ENCODE peak calls at places on chromosomes 3 and 15, in four cellular contexts. G is CD8-positive, alpha-beta T cell; R is transverse colon; V is neural progenitor cell. W is an unnamed sample. For H3K4me1, the result is how much of the 10 kb centered on the place peaks cover.

GRCh38 chr15:78003539-78004008 is 73.9 kb downstream of the TBC1D2B start:
- DNase-seq in G (no peak), R (no peak), V (peak), W (no peak)

GRCh38 chr15:81394609-81395008 is 20.6 kb upstream of the TMC3 start:
- DNase-seq in G (no peak), R (no peak), V (no peak), W (no peak)

GRCh38 chr3:69740103-69741021 is 1.1 kb downstream of the MITF start:
- DNase-seq in G (no peak), R (peak), V (peak), W (no peak)

GRCh38 chr15:52804526-52805081 is 14.5 kb upstream of the ONECUT1 start:
- DNase-seq in G (no peak), R (no peak), V (peak), W (no peak)

GRCh38 chr3:169147246-169148008 is 516.1 kb downstream of the MECOM start:
- DNase-seq in G (no peak), R (peak), V (peak), W (peak)

GRCh38 chr3:13037458-13038117 is 35.6 kb downstream of the IQSEC1 start:
- DNase-seq in G (no peak), R (no peak), V (no peak), W (no peak)

GRCh38 chr15:70956196-70956595 is 63.6 kb downstream of the LRRC49 start:
- DNase-seq in G (no peak), R (no peak), V (no peak), W (no peak)

GRCh38 chr3:60514866-60515265 is 736.4 kb downstream of the FHIT start:
- DNase-seq in G (no peak), R (no peak), V (no peak), W (no peak)

GRCh38 chr3:95240395-95240794 is 1177.5 kb downstream of the NSUN3 start:
- DNase-seq in G (no peak), R (no peak), V (no peak), W (no peak)

GRCh38 chr15:78012643-78013077 is 64.9 kb downstream of the TBC1D2B start:
- DNase-seq in G (no peak), R (peak), V (no peak), W (no peak)

GRCh38 chr15:31238906-31239305 is 87.7 kb upstream of the KLF13 start:
- DNase-seq in G (no peak), R (no peak), V (no peak), W (no peak)

GRCh38 chr3:41035445-41036022 is 163.8 kb upstream of the CTNNB1 start:
- DNase-seq in G (no peak), R (no peak), V (no peak), W (no peak)

GRCh38 chr15:73125219-73125618 is 73.0 kb downstream of the NEO1 start:
- DNase-seq in G (no peak), R (no peak), V (no peak), W (no peak)

GRCh38 chr3:196016485-196016884 is 65.4 kb downstream of the TFRC start:
- DNase-seq in G (no peak), R (no peak), V (no peak), W (no peak)

GRCh38 chr3:194738254-194739093 is 52.8 kb downstream of the FAM43A start:
- DNase-seq in G (no peak), R (no peak), V (no peak), W (peak)

GRCh38 chr3:24017305-24017704 is 72.2 kb downstream of the NR1D2 start:
- DNase-seq in G (no peak), R (no peak), V (no peak), W (no peak)

GRCh38 chr3:59696783-59697182 is 647.0 kb upstream of the CFAP20DC start:
- DNase-seq in G (no peak), R (no peak), V (no peak), W (no peak)

GRCh38 chr3:61569856-61570255 is 8.5 kb downstream of the PTPRG start:
- DNase-seq in G (no peak), R (no peak), V (no peak), W (no peak)

GRCh38 chr3:129485681-129486056 is 42.8 kb upstream of the RHO start:
- DNase-seq in G (no peak), R (peak), V (no peak), W (peak)

GRCh38 chr3:134600685-134601502 is 49.9 kb downstream of the KY start:
- DNase-seq in G (peak), R (peak), V (peak), W (peak)

GRCh38 chr15:82624008-82624407 is 23.2 kb downstream of the CPEB1 start:
- DNase-seq in G (no peak), R (no peak), V (no peak), W (no peak)

GRCh38 chr3:54342676-54343075 is 220.3 kb downstream of the CACNA2D3 start:
- DNase-seq in G (no peak), R (no peak), V (no peak), W (no peak)

GRCh38 chr3:193788189-193788946 is 195.4 kb downstream of the OPA1 start:
- DNase-seq in G (no peak), R (peak), V (peak), W (peak)

GRCh38 chr3:50587806-50588758 is 18.8 kb downstream of the HEMK1 start:
- DNase-seq in G (no peak), R (no peak), V (no peak), W (no peak)

GRCh38 chr3:176663819-176664218 is 533.5 kb downstream of the TBL1XR1 start:
- DNase-seq in G (no peak), R (no peak), V (peak), W (no peak)

GRCh38 chr3:61562810-61563613 is 1.6 kb downstream of the PTPRG start:
- DNase-seq in G (no peak), R (peak), V (peak), W (peak)

GRCh38 chr3:14847613-14848541 is 29.1 kb downstream of the FGD5 start:
- DNase-seq in G (no peak), R (peak), V (peak), W (no peak)

GRCh38 chr3:14273886-14274517 is 95.4 kb downstream of the LSM3 start:
- DNase-seq in G (no peak), R (no peak), V (no peak), W (no peak)

GRCh38 chr15:48402778-48403177 is 71.5 kb downstream of the DUT start:
- DNase-seq in G (no peak), R (no peak), V (no peak), W (no peak)

GRCh38 chr3:63492464-63492863 is 160.0 kb upstream of the SNTN start:
- DNase-seq in G (no peak), R (no peak), V (peak), W (no peak)

GRCh38 chr3:121111914-121112612 is 204.1 kb downstream of the STXBP5L start:
- DNase-seq in G (no peak), R (no peak), V (peak), W (no peak)

GRCh38 chr3:183182732-183183610 is 20.4 kb upstream of the LAMP3 start:
- DNase-seq in G (no peak), R (no peak), V (no peak), W (no peak)

GRCh38 chr3:194379231-194379630 is 9.7 kb upstream of the LRRC15 start:
- DNase-seq in G (no peak), R (no peak), V (no peak), W (no peak)

GRCh38 chr3:99896482-99896881 is 78.8 kb downstream of the CMSS1 start:
- DNase-seq in G (no peak), R (no peak), V (peak), W (no peak)

GRCh38 chr3:177523991-177524438 is 326.7 kb upstream of the TBL1XR1 start:
- DNase-seq in G (no peak), R (no peak), V (no peak), W (no peak)

GRCh38 chr3:116444819-116445290 is 432 bp downstream of the LSAMP start:
- DNase-seq in G (no peak), R (no peak), V (peak), W (no peak)

GRCh38 chr15:74788716-74789151 is 6.9 kb downstream of the CSK start:
- DNase-seq in G (no peak), R (peak), V (peak), W (no peak)
- H3K4me1 ChIP-seq in G (half or more), R (half or more), V (under half), W (under half)

GRCh38 chr3:140731440-140732119 is 53.7 kb downstream of the TRIM42 start:
- DNase-seq in G (no peak), R (no peak), V (no peak), W (no peak)

GRCh38 chr3:140724856-140725812 is 47.3 kb downstream of the TRIM42 start:
- DNase-seq in G (no peak), R (no peak), V (no peak), W (no peak)

GRCh38 chr3:140723576-140723975 is 45.7 kb downstream of the TRIM42 start:
- DNase-seq in G (no peak), R (no peak), V (no peak), W (no peak)

GRCh38 chr3:140727886-140728285 is 50.0 kb downstream of the TRIM42 start:
- DNase-seq in G (no peak), R (no peak), V (no peak), W (no peak)

GRCh38 chr3:140726061-140726460 is 48.2 kb downstream of the TRIM42 start:
- DNase-seq in G (no peak), R (no peak), V (no peak), W (no peak)
- H3K4me3 ChIP-seq in G (no peak), R (no peak), V (no peak), W (no peak)

DNA sequence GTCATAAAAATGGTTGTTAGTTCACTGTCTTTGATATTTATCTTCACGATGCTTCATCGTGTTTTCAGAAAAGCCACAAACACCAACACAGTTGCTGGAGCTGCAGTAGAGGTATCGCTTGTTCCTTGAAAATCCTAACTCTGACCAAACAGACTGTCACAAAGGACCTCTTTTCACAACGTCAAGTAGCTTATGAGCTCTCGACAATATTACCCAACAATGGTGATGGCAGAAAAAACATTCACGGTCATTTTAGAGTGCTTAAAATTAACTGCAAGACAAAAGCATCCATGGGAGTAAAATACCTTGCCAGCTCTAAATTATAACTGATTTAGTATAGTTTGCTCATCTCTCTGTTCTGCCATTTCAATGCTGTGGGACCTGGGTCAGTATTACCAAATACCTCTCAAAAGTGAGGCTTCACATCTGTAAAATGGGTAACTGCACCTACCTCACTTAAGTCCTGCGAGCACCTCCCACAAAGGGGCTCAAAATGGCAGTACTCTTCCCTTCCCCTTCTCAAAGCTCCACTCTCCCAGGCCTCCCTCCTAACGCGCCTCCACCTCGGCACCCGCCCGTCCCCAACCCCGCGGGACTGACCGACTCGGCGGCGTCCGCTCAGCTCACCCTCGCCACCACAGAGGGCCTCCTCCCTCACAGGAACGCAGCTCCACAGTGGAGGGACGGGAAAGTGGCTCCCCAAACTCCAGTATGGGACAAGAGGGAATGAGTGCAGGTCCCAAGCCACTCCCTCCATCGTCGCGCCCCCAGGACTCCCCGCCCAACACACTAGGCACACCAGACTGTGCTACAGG is 534 bp downstream of the TRIM59 start:
- DNase-seq in G (no peak), R (no peak), V (peak), W (no peak)
- H3K4me1 ChIP-seq in G (under half), R (under half), V (under half), W (under half)

DNA sequence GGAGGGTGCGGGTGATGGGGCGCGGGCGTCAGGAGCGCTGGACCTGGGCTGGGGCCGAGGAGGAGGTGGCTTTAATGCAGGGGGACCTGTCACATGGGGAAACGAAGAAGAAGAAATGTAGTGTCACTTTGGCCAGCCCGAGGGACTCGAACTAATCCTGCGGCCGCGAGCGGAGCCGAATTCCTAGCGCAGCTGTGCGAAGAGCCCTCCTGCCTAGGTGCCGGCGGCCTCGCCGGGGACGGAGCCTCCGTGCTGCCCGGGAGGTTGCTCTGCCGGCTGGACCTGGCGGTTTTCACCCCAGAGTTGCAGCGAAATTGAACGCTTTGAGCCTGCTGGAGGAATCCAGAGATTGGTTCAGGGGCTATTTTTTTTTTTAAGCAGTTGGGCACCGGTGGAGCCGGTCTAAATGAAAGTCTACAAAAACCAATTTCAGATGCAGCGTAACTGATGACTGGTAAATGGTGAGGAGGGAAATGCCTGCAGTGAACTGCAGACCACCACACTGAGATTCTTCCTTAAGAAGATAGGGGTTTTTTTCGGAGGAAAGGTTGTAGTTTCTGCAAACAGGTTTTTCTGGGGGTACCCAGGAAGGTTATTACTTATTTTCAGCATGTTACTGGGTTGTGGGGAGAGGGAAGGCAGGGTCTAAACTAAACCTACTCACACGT is 674 bp downstream of the TMEM108 start:
- DNase-seq in G (no peak), R (no peak), V (peak), W (peak)
- H3K4me3 ChIP-seq in G (no peak), R (peak), V (peak), W (peak)

GRCh38 chr3:126987129-126987528 is 4.2 kb downstream of the PLXNA1 start:
- DNase-seq in G (no peak), R (no peak), V (no peak), W (no peak)

GRCh38 chr3:126984391-126985142 is 1.7 kb downstream of the PLXNA1 start:
- DNase-seq in G (no peak), R (no peak), V (no peak), W (no peak)

GRCh38 chr3:126986001-126986400 is 3.1 kb downstream of the PLXNA1 start:
- DNase-seq in G (no peak), R (no peak), V (no peak), W (no peak)

GRCh38 chr3:126983653-126984390 is 907 bp downstream of the PLXNA1 start:
- DNase-seq in G (no peak), R (peak), V (peak), W (no peak)

DNA sequence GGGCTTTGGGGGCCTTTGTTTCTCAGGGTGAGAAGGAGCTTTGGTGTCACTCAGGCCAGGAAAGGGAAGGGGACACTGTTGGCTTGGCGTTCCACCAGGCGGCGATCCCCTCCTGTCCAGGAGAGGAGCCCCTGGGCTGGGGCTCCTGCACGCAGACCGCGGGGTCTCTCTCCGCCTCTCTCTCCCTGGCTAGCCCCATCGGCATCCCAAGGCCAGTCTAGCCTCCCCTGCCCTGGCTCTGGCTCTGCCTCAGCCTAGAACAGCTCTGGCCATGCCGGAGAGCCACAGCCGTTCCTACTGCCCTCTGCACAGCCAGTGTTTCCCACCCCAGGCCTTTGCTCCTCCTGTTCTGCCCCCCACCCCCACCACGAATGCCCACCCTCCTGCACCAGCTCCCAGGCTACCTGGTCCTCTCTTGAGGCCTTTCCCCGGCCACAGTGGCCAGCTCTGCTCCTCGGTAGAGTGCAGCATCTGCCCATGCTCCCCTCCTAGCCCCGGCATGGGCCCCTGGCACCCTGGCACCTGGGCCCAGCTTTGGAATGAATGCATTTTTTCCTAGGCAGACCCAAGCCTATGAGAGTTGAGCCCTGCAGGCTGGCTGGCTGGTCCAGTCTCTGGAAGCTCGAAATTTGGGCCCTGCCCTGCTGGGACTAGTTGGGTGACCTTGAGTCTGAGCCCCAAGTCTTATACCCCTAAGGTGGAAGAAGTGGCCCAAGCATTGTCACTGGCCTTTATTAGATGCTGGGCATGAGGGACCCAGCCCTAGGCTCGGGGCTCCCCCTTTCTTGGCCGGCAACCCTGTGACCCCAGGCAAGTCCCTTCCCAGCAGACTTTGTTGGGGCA is 2.4 kb downstream of the PLXNA1 start:
- DNase-seq in G (no peak), R (no peak), V (peak), W (no peak)
- H3K4me1 ChIP-seq in G (under half), R (under half), V (under half), W (under half)

GRCh38 chr15:39580630-39581500 is at the start of gene THBS1:
- DNase-seq in G (peak), R (peak), V (peak), W (peak)

GRCh38 chr15:39579487-39580116 is 1.3 kb upstream of the THBS1 start:
- DNase-seq in G (no peak), R (peak), V (peak), W (peak)

GRCh38 chr15:39581501-39582285 is 814 bp downstream of the THBS1 start:
- DNase-seq in G (no peak), R (peak), V (peak), W (peak)

GRCh38 chr15:39580117-39580629 is 706 bp upstream of the THBS1 start:
- DNase-seq in G (peak), R (peak), V (peak), W (peak)

GRCh38 chr15:39578851-39579486 is 1.9 kb upstream of the THBS1 start:
- DNase-seq in G (no peak), R (no peak), V (peak), W (no peak)
- H3K4me3 ChIP-seq in G (no peak), R (peak), V (no peak), W (peak)

GRCh38 chr3:133468251-133468721 is 68.4 kb downstream of the BFSP2 start:
- DNase-seq in G (no peak), R (no peak), V (no peak), W (no peak)

GRCh38 chr3:133469140-133469731 is 69.4 kb downstream of the BFSP2 start:
- DNase-seq in G (no peak), R (no peak), V (no peak), W (no peak)

GRCh38 chr3:133466531-133467386 is 66.9 kb downstream of the BFSP2 start:
- DNase-seq in G (no peak), R (no peak), V (no peak), W (no peak)

GRCh38 chr3:133464573-133464972 is 64.7 kb downstream of the BFSP2 start:
- DNase-seq in G (no peak), R (no peak), V (peak), W (no peak)

GRCh38 chr3:133467780-133468179 is 67.9 kb downstream of the BFSP2 start:
- DNase-seq in G (no peak), R (no peak), V (peak), W (no peak)
- H3K4me1 ChIP-seq in G (under half), R (under half), V (half or more), W (under half)

GRCh38 chr15:67120009-67120838 is 54.8 kb downstream of the SMAD3 start:
- DNase-seq in G (no peak), R (no peak), V (no peak), W (no peak)
- H3K4me3 ChIP-seq in G (peak), R (no peak), V (no peak), W (no peak)

DNA sequence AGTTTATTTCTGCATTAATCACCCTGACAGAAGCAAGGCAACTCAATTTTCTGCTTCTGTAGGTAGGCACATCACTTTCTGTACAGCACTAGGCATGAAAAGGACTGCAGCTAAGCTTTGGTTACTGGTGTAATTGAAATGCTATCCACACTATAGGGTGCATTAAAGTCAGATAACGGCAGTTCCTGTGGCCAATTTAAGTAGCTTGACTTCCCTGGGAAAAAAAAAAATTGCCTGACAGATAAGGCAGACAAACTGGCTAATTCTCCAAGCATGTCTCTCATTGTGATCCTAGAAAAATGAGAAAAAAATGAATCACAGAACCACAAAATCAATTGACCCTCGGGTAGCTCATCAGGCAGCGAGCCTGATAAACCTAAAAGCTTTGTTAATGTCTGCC is 151.4 kb downstream of the MEIS2 start:
- DNase-seq in G (no peak), R (no peak), V (peak), W (no peak)
- H3K4me1 ChIP-seq in G (under half), R (under half), V (half or more), W (under half)

GRCh38 chr3:53073553-53074365 is 27.9 kb upstream of the SFMBT1 start:
- DNase-seq in G (no peak), R (no peak), V (no peak), W (no peak)
- H3K4me3 ChIP-seq in G (peak), R (peak), V (no peak), W (no peak)

W was measured in SJSA1.